ENCODE peak calls at places on chromosomes 1 and 21, in nine cellular contexts. N is mucosa of descending colon; A is HTR-8/SVneo; G is MCF 10A; J is HFFc6; T is stimulated activated CD4-positive, alpha-beta T cell treated with anti-CD3 and anti-CD28 coated beads, Interleukin-1b, Interleukin-23, amount 100 ng/mL, for 4 hours; M is ovary; I is endothelial cell; S is activated CD4-positive, CD25-positive, alpha-beta regulatory T cell treated with anti-CD3 and anti-CD28 coated beads, Interleukin-2, amount 50 U/mL, for 72 hours. L is an unnamed sample.

GRCh38 chr21:25234857-25235801 is 372.2 kb downstream of the MRPL39 start:
- DNase-seq in N (no peak), A (no peak), G (no peak), J (no peak), T (no peak), M (no peak), I (no peak), S (no peak), L (no peak)

GRCh38 chr1:109476825-109477224 is 6.9 kb upstream of the ATXN7L2 start:
- DNase-seq in N (no peak), A (no peak), G (no peak), J (no peak), T (no peak), M (no peak), I (no peak), S (no peak), L (peak; percentile 11)

GRCh38 chr1:65717815-65718454 is 74.8 kb upstream of the PDE4B start:
- DNase-seq in N (peak; percentile 57), A (no peak), G (peak; percentile 39), J (peak; percentile 37), T (no peak), M (no peak), I (no peak), S (no peak), L (no peak)

GRCh38 chr1:241927321-241927720 is 30.2 kb upstream of the BECN2 start:
- DNase-seq in N (no peak), A (no peak), G (no peak), J (no peak), T (no peak), M (no peak), I (no peak), S (no peak), L (no peak)

GRCh38 chr1:207703712-207704111 is 48.1 kb upstream of the CD46 start:
- DNase-seq in N (no peak), A (no peak), G (peak; percentile 60), J (no peak), T (no peak), M (no peak), I (no peak), S (no peak), L (no peak)

GRCh38 chr21:45289655-45290515 is 2.2 kb upstream of the POFUT2 start:
- DNase-seq in N (no peak), A (no peak), G (no peak), J (no peak), T (no peak), M (no peak), I (no peak), S (no peak), L (peak; percentile 11)

GRCh38 chr1:177568702-177569101 is 397.9 kb downstream of the BRINP2 start:
- DNase-seq in N (no peak), A (no peak), G (no peak), J (no peak), T (no peak), M (no peak), I (no peak), S (no peak), L (no peak)

GRCh38 chr1:77951328-77951727 is 27.5 kb downstream of the FUBP1 start:
- DNase-seq in N (no peak), A (no peak), G (no peak), J (no peak), T (no peak), M (no peak), I (no peak), S (no peak), L (no peak)

GRCh38 chr21:32411366-32412161 is 942 bp upstream of the EVA1C start:
- DNase-seq in N (peak; percentile 93), A (peak; percentile 48), G (peak; percentile 75), J (peak; percentile 24), T (peak; percentile 60), M (peak; percentile 94), I (peak; percentile 17), S (peak; percentile 72), L (peak; percentile 93)

GRCh38 chr1:167762061-167762746 is 40.4 kb downstream of the MPZL1 start:
- DNase-seq in N (no peak), A (no peak), G (no peak), J (no peak), T (no peak), M (no peak), I (no peak), S (no peak), L (no peak)

L was measured in testis.